ENCODE peak calls at places on chromosomes 12 and 14, in four cellular contexts. S is GM23338, I is pancreas, H is mucosa of descending colon. E is an unnamed sample.

GRCh38 chr14:38042356-38042755 is 165.3 kb upstream of the SSTR1 start:
- DNase-seq in S (peak), I (no peak), H (peak), E (no peak)

GRCh38 chr12:18153826-18154225 is 63.8 kb upstream of the RERGL start:
- DNase-seq in S (peak), I (no peak), H (no peak), E (peak)

GRCh38 chr12:121915841-121916321 is 2.5 kb upstream of the CFAP251 start:
- DNase-seq in S (no peak), I (no peak), H (no peak), E (no peak)

GRCh38 chr12:113766133-113766879 is 199.8 kb downstream of the RBM19 start:
- DNase-seq in S (peak), I (peak), H (no peak), E (no peak)

GRCh38 chr12:12872139-12872933 is 19.0 kb upstream of the GPRC5A start:
- DNase-seq in S (peak), I (no peak), H (peak), E (no peak)

GRCh38 chr12:60421741-60422140 is 825.9 kb downstream of the SLC16A7 start:
- DNase-seq in S (no peak), I (no peak), H (no peak), E (no peak)

GRCh38 chr12:3962661-3963483 is 89.7 kb upstream of the PARP11 start:
- DNase-seq in S (no peak), I (no peak), H (peak), E (no peak)

GRCh38 chr12:15720299-15720698 is 68.9 kb downstream of the EPS8 start:
- DNase-seq in S (no peak), I (no peak), H (no peak), E (no peak)

GRCh38 chr12:125509195-125509594 is 444.0 kb downstream of the AACS start:
- DNase-seq in S (no peak), I (no peak), H (no peak), E (no peak)

GRCh38 chr12:132432126-132432525 is 57.8 kb upstream of the FBRSL1 start:
- DNase-seq in S (no peak), I (no peak), H (no peak), E (no peak)

GRCh38 chr12:53596920-53597363 is 29.2 kb downstream of the ATF7 start:
- DNase-seq in S (no peak), I (no peak), H (no peak), E (no peak)

GRCh38 chr12:93273834-93274705 is 103.7 kb upstream of the NUDT4 start:
- DNase-seq in S (no peak), I (no peak), H (no peak), E (no peak)

GRCh38 chr14:54170301-54170700 is 213.7 kb upstream of the BMP4 start:
- DNase-seq in S (no peak), I (no peak), H (no peak), E (no peak)

GRCh38 chr14:49769581-49770211 is 1.7 kb downstream of the KLHDC2 start:
- DNase-seq in S (no peak), I (no peak), H (peak), E (no peak)

GRCh38 chr14:49768301-49769121 is 558 bp downstream of the KLHDC2 start:
- DNase-seq in S (peak), I (peak), H (peak), E (no peak)

GRCh38 chr14:49769171-49769570 is 1.2 kb downstream of the KLHDC2 start:
- DNase-seq in S (no peak), I (no peak), H (peak), E (no peak)

GRCh38 chr14:49767473-49768300 is at the start of gene KLHDC2:
- DNase-seq in S (peak), I (peak), H (peak), E (no peak)

DNA sequence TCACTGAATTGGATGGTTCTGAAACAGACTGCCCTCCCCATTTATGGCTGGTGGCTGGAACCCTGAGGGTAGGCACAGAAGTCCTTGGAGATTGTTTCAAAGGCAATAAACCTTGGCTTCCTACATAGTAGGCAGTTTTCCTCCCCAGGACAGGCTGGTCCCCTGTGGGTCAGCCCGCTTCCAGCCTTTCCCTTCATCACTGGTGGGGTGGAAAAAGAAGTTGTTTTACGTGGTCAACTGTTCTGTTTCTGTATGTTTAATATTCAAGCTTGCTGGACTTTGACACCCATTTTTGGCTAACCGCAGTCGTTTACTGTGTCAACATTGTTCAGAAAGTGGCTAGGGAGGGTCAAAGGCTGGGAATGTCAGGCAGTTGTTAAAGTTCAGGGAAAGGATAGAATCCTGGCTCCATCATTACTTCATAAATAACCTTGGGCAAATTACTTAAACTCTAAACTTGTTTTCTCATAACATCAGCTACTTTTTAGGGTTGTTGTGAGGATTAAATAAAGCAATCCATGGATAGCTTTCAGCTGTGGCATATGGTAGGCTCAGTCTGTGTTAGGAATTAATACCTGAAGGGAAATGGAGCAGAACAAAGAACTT is 2.4 kb downstream of the KLHDC2 start:
- DNase-seq in S (no peak), I (no peak), H (peak), E (no peak)
- H3K4me3 ChIP-seq in S (peak), I (peak), H (no peak), E (no peak)

GRCh38 chr12:2070440-2071045 is 17.8 kb downstream of the CACNA1C start:
- DNase-seq in S (no peak), I (no peak), H (no peak), E (no peak)
- H3K4me3 ChIP-seq in S (no peak), I (no peak), H (no peak), E (no peak)

GRCh38 chr12:124321556-124322270 is 26.8 kb downstream of the RFLNA start:
- DNase-seq in S (no peak), I (no peak), H (no peak), E (no peak)
- H3K4me3 ChIP-seq in S (no peak), I (no peak), H (no peak), E (no peak)

GRCh38 chr12:57627504-57628279 is 5.3 kb downstream of the B4GALNT1 start:
- DNase-seq in S (peak), I (no peak), H (no peak), E (no peak)
- H3K4me3 ChIP-seq in S (peak), I (peak), H (no peak), E (peak)

GRCh38 chr14:73432124-73432523 is 26.2 kb downstream of the NUMB start:
- DNase-seq in S (no peak), I (no peak), H (no peak), E (no peak)
- H3K4me3 ChIP-seq in S (no peak), I (no peak), H (no peak), E (no peak)

DNA sequence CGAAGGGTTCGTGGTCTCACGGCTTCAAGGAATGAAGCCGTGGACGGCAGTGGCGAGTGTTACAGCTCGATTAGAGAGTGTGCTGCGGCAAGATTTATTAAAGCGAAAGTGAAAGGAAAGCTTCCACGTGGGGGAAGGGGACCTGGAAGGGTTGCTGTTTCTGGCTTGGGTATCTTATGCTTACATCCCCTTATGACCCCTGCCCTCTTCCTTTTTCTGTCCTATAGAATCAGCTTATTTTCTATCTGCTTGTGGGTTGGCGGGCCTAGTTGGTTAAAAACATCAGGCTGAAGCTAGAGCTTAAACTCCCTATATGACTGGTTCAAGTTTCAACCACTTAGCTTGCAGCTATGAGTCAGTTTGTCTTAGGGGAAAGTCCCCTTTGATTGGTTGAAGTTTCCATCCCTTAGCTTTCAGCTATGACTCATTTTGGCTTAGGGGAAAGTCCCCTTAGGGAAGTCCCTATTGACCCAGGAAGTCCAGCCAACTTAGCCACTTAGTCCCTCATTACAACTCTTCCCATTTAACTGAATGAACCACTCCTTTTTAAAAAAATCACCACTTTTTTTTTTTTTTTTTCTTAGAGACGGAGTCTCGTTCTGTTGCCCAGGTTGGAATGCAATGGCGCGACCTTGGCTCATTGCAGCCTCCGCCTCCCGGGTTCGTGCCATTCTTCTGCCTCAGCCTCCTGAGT is 1494.7 kb upstream of the TMEM132C start:
- DNase-seq in S (no peak), I (no peak), H (peak), E (no peak)
- H3K4me3 ChIP-seq in S (no peak), I (no peak), H (no peak), E (no peak)

GRCh38 chr12:69906411-69907216 is 81.6 kb downstream of the MYRFL start:
- DNase-seq in S (no peak), I (no peak), H (no peak), E (no peak)
- H3K4me3 ChIP-seq in S (no peak), I (no peak), H (no peak), E (no peak)

GRCh38 chr12:120229071-120229582 is 28.2 kb upstream of the RPLP0 start:
- DNase-seq in S (peak), I (no peak), H (peak), E (no peak)

GRCh38 chr12:120229583-120230325 is 28.8 kb upstream of the RPLP0 start:
- DNase-seq in S (peak), I (peak), H (peak), E (no peak)

GRCh38 chr12:120230326-120230973 is 29.5 kb upstream of the RPLP0 start:
- DNase-seq in S (peak), I (peak), H (peak), E (peak)

GRCh38 chr12:120230974-120231315 is 30.0 kb upstream of the RPLP0 start:
- DNase-seq in S (no peak), I (no peak), H (no peak), E (no peak)

GRCh38 chr12:120231316-120232011 is 30.6 kb upstream of the RPLP0 start:
- DNase-seq in S (peak), I (peak), H (peak), E (no peak)
- H3K4me3 ChIP-seq in S (peak), I (no peak), H (no peak), E (no peak)

GRCh38 chr12:130825771-130826150 is 13.3 kb downstream of the STX2 start:
- DNase-seq in S (no peak), I (no peak), H (no peak), E (no peak)

GRCh38 chr12:130827432-130827831 is 11.6 kb downstream of the STX2 start:
- DNase-seq in S (no peak), I (no peak), H (peak), E (no peak)

GRCh38 chr12:130828895-130829294 is 10.2 kb downstream of the STX2 start:
- DNase-seq in S (peak), I (no peak), H (no peak), E (no peak)

GRCh38 chr12:130829391-130830245 is 9.4 kb downstream of the STX2 start:
- DNase-seq in S (no peak), I (no peak), H (no peak), E (no peak)

DNA sequence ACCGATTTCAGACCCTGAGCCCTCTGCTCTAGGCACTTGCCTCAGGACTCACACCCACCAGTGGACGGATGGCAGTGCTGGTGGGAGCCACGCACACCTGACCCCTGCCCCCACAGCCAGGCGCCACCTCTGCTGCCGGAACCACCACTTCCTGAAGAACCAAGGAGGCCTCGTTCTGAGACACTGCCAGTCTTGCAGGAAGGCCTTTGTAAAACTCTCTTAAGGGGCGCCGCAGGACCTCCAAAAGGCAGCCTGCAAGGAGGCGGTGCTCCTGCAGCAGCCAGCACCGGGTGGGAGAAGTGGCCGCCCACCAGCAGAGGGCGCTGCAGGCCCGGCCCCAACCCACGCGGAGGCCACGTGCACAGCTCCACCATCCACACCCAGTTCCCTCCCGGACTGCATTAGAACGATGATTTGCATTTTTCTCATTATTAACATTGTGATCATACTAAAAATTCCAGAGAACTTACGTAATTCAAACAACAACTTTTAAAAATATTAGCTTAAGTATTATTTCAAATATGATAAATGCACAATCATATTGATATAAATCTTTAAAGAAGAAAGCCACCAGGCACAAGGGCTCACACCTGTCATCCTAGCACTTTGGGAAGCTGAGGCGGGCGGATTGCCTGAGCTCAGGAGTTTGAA is 12.8 kb downstream of the STX2 start:
- DNase-seq in S (peak), I (peak), H (peak), E (peak)
- H3K4me3 ChIP-seq in S (no peak), I (no peak), H (no peak), E (no peak)

E was measured in iPS DF 6.9.